ENCODE peak calls at places on chromosomes 16 and 17, in eight cellular contexts. Z is type B pancreatic cell, P is tibial artery, X is neural crest cell, Y is epithelial cell of esophagus, R is uterus, O is astrocyte of the cerebellum, A is AG10803. J is an unnamed sample.

GRCh38 chr16:29943846-29944669 is 17.8 kb upstream of the TMEM219 start:
- DNase-seq in A (peak), Z (no peak), P (peak), O (peak), Y (peak), R (peak), X (no peak), J (no peak)

GRCh38 chr17:37462492-37462891 is 27.2 kb upstream of the DUSP14 start:
- DNase-seq in Y (no peak), A (no peak), R (no peak), O (no peak), Z (no peak), P (no peak), X (no peak), J (no peak)

GRCh38 chr16:70805787-70806186 is 4.8 kb upstream of the VAC14 start:
- DNase-seq in R (no peak), P (no peak), X (no peak), Y (peak), A (peak), O (no peak), Z (no peak), J (no peak)

GRCh38 chr17:19716108-19717030 is at the start of gene SLC47A2:
- DNase-seq in A (no peak), Z (no peak), R (no peak), P (peak), O (no peak), X (no peak), Y (no peak), J (no peak)

GRCh38 chr16:81319221-81319912 is 4.6 kb downstream of the GAN start:
- DNase-seq in P (no peak), O (peak), R (no peak), A (peak), Y (peak), Z (no peak), X (no peak), J (no peak)

GRCh38 chr16:64356267-64356666 is 765.6 kb downstream of the CDH11 start:
- DNase-seq in Z (no peak), X (no peak), P (no peak), A (peak), R (no peak), O (peak), Y (peak), J (no peak)

GRCh38 chr17:74731347-74731605 is 5.8 kb upstream of the RAB37 start:
- DNase-seq in P (no peak), A (no peak), O (no peak), Z (no peak), Y (no peak), X (no peak), R (no peak), J (no peak)

GRCh38 chr16:27639588-27640276 is 89.8 kb downstream of the KATNIP start:
- DNase-seq in A (peak), X (peak), R (no peak), P (no peak), O (peak), Z (no peak), Y (peak), J (no peak)

GRCh38 chr17:13862341-13862740 is 207.0 kb upstream of the COX10 start:
- DNase-seq in P (no peak), R (no peak), Z (no peak), O (no peak), Y (no peak), X (no peak), A (no peak), J (no peak)

GRCh38 chr16:51527349-51527748 is 376.3 kb upstream of the SALL1 start:
- DNase-seq in P (no peak), Y (no peak), R (no peak), A (no peak), O (no peak), X (no peak), Z (no peak), J (no peak)

GRCh38 chr16:3028716-3029319 is 5.0 kb downstream of the THOC6 start:
- DNase-seq in Y (no peak), O (no peak), P (no peak), X (no peak), R (no peak), Z (no peak), A (no peak), J (no peak)

GRCh38 chr17:9151091-9151490 is 129.8 kb downstream of the NTN1 start:
- DNase-seq in R (no peak), Y (no peak), O (no peak), P (no peak), A (no peak), Z (no peak), X (no peak), J (no peak)

GRCh38 chr17:35991075-35991474 is 4.5 kb upstream of the CCL14 start:
- DNase-seq in A (no peak), R (no peak), Y (no peak), P (no peak), Z (peak), O (no peak), X (no peak), J (no peak)

GRCh38 chr17:72189781-72190593 is 69.2 kb downstream of the SOX9 start:
- DNase-seq in X (no peak), P (no peak), R (no peak), Y (no peak), O (no peak), Z (no peak), A (no peak), J (no peak)

GRCh38 chr17:17381438-17382059 is 78.4 kb downstream of the NT5M start:
- DNase-seq in P (no peak), O (no peak), X (no peak), Z (no peak), Y (no peak), R (no peak), A (no peak), J (no peak)

GRCh38 chr17:74235040-74235581 is 21.7 kb downstream of the TTYH2 start:
- DNase-seq in Z (no peak), X (no peak), P (no peak), O (no peak), A (no peak), Y (no peak), R (no peak), J (no peak)

GRCh38 chr17:40437095-40437732 is 6.0 kb upstream of the IGFBP4 start:
- DNase-seq in Z (no peak), Y (no peak), P (peak), X (no peak), A (no peak), R (no peak), O (no peak), J (no peak)

GRCh38 chr16:69179255-69180010 is 7.5 kb upstream of the SNTB2 start:
- DNase-seq in X (no peak), P (peak), Z (no peak), A (peak), R (peak), O (peak), Y (peak), J (no peak)

GRCh38 chr17:39123627-39124026 is 27.8 kb downstream of the PLXDC1 start:
- DNase-seq in X (no peak), A (no peak), P (no peak), O (no peak), Y (peak), Z (no peak), R (no peak), J (no peak)

GRCh38 chr17:34054495-34054894 is 200.6 kb upstream of the CCL2 start:
- DNase-seq in Y (no peak), X (no peak), Z (no peak), R (no peak), O (no peak), A (no peak), P (no peak), J (no peak)

GRCh38 chr17:74868251-74868907 is 4.4 kb downstream of the FDXR start:
- DNase-seq in A (no peak), Z (no peak), Y (no peak), O (no peak), R (no peak), P (no peak), X (no peak), J (no peak)

GRCh38 chr17:63698886-63699637 is 863 bp downstream of the LIMD2 start:
- DNase-seq in Y (no peak), P (peak), O (no peak), R (no peak), X (peak), A (peak), Z (no peak), J (no peak)

GRCh38 chr16:77585852-77586251 is 136.5 kb upstream of the NUDT7 start:
- DNase-seq in A (no peak), Y (peak), O (peak), P (no peak), Z (no peak), X (no peak), R (no peak), J (no peak)

DNA sequence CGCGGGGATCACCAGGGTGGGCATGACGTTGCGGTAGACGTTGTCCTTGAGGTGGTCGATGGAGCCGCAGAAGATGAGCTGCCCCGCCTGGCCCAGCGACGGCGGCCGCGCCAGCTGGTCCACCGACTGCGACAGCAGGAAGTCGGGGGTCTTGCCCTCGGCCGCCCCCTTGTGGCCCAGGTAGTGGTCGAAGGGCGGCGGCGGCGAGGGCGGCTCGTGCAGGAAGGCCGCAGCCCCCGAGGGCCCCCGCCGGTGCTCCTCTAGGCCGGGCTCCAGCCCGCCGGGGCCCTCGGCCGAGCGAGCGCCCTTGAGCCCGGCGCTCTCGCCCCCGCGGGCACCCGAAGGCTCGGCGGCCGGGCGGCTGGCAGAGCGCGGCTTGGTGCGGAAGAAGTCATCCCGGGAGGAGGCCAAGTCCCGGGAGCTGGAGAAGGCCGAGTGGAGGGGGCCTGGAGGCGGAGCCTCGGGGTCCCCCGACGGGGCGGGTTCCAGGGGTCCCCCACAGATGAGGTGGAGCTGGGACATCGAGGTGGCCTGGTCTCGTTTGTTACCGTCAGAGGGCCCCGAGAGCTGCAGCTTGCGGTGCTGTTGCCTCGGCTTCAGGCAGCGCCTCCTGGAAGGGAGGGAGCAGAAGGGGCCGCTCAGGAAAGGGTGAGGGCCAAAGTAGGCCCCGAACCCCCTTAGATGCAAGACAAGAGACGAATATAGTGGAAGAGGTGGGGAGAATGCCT is 8.9 kb downstream of the FAM171A2 start:
- DNase-seq in X (peak), R (no peak), A (no peak), Z (no peak), Y (no peak), P (no peak), O (no peak), J (peak)
- TF ChIP-seq CTCF in X (peak), R (no peak), A (no peak), Z (peak), Y (no peak), P (no peak), O (peak), J (peak)

DNA sequence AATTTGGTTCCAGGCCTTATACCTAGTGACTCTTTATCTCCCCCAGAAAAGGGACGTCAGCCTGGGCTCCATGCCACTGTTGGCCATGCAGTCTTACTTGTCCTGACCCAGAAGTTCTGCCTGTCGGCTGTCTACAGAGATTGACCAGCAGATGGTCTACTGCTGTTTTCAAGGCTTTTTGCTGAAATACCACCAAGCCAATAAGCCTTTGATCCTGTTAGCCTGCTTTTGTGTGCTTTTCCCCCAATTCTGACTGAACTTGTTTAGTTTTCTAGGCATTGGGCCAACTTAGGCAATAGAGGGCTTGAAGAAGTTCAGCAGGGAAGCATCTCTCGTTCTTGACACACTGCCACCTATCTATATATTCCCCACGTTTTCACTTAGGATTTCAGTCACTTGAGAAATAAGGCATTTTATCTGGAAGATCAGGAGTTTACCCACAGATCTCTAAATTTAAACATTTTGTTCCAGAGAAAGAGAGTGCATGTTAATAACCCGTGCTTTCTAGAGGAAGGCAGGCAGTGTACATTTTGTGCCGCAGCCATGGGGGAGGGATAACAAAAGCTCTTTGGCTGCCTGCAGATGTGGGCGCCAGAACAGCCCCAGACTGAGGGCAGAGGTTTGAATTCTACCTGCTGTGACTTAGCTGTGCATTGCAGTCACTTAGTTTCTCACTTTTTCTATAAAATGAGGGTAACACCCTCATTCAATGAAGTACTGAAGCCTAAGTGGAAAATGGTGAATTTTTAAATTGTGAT is 12.3 kb upstream of the CARMIL2 start:
- DNase-seq in X (no peak), Z (no peak), R (no peak), O (peak), Y (peak), P (no peak), A (peak), J (no peak)
- TF ChIP-seq CTCF in X (no peak), Z (no peak), R (no peak), O (no peak), Y (no peak), P (no peak), A (no peak), J (no peak)

DNA sequence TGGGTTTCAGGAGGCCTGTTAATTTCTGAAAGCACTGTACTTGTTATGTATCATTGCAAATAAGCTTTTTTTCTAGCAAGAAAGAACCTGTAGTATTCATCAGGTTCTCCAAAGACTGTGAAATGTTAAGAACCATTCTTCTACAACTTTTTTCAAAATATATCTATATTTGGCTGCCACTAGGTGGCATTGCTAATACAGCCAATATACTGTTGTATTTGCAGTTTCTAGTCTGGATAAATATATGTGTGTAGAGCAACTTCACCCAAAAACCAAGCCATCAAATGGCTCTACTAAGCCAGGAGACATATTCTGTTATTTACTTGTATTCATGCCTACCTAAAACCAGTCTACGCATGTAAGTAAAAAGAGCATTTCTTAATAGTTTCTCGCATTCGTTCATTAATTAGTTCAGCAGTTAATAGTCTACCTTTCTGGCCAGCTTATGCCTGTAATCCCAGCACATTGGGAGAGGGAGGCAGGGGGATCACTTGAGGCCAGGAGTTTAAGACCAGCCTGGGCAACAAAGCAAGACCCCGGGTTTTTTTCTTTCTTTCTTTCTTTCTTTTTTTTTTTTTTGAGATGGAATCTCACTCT is 39.5 kb downstream of the VMP1 start:
- DNase-seq in Y (peak), A (peak), R (no peak), O (no peak), P (no peak), X (no peak), Z (no peak), J (no peak)
- TF ChIP-seq CTCF in Y (peak), A (peak), R (peak), O (peak), P (peak), X (peak), Z (peak), J (peak)

DNA sequence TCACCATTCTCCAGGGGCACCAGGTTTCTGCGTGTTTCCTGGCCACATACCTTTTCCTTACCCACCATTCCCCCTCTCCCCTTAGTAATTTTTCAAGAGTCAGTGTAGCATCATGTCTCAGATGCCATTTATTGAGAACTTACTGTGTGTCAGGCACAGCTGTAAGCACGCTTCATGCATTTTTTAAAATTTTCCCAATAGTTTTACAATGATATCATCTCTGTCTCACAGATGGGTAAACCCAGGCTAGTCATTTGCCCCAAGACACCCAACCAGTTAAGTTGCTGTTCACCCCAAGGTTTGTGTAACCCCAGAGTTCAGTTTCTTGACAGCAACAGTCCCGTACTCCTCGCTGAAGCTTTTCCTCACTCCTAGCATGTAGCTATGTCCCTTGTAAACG is 56.4 kb upstream of the IRX3 start:
- DNase-seq in X (no peak), A (peak), R (no peak), P (no peak), Y (peak), Z (no peak), O (no peak), J (no peak)
- TF ChIP-seq CTCF in X (no peak), A (no peak), R (no peak), P (no peak), Y (no peak), Z (no peak), O (no peak), J (no peak)

GRCh38 chr16:11497329-11497805 is 89.4 kb downstream of the LITAF start:
- DNase-seq in R (peak), Z (no peak), Y (peak), X (peak), O (no peak), P (peak), A (peak), J (no peak)
- TF ChIP-seq CTCF in R (no peak), Z (peak), Y (peak), X (peak), O (no peak), P (peak), A (no peak), J (no peak)

DNA sequence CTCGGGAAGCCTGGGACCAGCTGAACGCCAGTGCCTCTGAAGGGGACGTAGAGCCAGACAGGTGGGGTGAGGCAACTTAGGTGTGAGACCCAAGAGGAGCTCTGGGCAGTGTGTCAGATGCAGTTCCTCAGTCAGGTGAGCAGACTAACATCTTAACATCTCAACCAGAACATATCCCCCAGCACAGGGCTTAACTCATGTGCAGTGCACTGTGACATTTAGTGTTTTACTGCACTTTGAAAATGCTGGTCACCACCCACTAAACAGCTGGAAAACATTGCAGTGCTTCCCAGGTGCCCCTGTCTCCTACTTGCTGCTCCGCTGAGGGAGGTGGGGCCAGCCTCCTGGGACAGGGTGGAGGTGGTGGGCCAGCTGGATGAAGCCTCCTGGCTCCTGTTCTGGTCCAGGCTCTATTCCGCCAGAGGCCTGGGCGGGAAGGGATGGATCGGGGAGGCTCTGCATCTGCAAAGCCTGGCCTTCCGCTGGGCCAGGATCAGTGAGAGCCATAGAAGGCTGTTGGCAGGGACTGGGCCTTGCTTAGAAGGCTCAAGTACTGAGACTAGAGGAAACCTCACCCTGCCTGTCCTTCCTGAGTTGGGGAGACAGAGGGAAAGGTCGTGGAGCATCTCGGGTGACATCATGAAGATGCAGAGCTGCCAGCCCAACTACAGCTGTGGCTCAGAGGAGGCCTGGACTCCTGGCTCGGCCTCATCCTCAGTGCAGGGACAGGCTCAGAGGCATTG is 7.9 kb upstream of the MRC2 start:
- DNase-seq in Y (no peak), P (no peak), A (no peak), X (no peak), R (no peak), Z (no peak), O (no peak), J (no peak)
- TF ChIP-seq CTCF in Y (no peak), P (no peak), A (no peak), X (no peak), R (no peak), Z (no peak), O (no peak), J (no peak)

DNA sequence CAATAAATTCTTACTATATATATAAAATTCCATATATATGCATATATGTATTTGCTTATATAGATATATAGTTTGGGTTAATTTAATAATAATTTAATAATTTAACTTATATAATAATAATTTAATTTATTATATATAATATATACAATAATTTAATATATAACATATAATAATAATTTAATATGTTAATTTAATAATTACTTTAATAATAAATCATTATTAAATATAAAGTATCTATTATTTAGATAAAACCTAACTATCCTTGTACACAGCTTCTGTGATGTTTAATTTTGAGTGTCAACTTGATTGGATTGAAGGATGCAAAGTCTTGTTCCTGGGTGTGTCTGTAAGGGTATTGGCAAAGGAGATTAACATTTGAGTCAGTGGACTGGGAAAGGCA is 40.6 kb upstream of the CDH13 start:
- DNase-seq in A (no peak), R (no peak), Z (no peak), X (no peak), Y (no peak), O (no peak), P (no peak), J (no peak)
- TF ChIP-seq CTCF in A (no peak), R (no peak), Z (no peak), X (no peak), Y (no peak), O (no peak), P (no peak), J (no peak)

GRCh38 chr17:48591435-48592077 is 1.5 kb upstream of the HOXB3 start:
- DNase-seq in Y (no peak), P (no peak), Z (no peak), X (no peak), O (no peak), A (no peak), R (no peak), J (no peak)
- TF ChIP-seq CTCF in Y (no peak), P (no peak), Z (no peak), X (no peak), O (no peak), A (no peak), R (no peak), J (no peak)